ENCODE peak calls at places on chromosome 6, in six cellular contexts. One of them, this sample, is unnamed.

GRCh38 chr6:1313755-1314503 is 2.0 kb downstream of the FOXQ1 start:
- DNase-seq in left ventricle myocardium inferior: no peak
- DNase-seq in head of caudate nucleus: no peak
- DNase-seq in stimulated activated CD4-positive, alpha-beta T cell treated with anti-CD3 and anti-CD28 coated beads, Interleukin-4, amount 100 ng/mL, for 1 hour: no peak
- DNase-seq in right cardiac atrium: no peak
- DNase-seq in activated gamma-delta T cell treated with Interleukin-2 at 50 U/mL for 16 hours: no peak
- DNase-seq in this sample: peak

GRCh38 chr6:55866110-55866509 is 9.3 kb downstream of the BMP5 start:
- DNase-seq in left ventricle myocardium inferior: no peak
- DNase-seq in head of caudate nucleus: no peak
- DNase-seq in stimulated activated CD4-positive, alpha-beta T cell treated with anti-CD3 and anti-CD28 coated beads, Interleukin-4, amount 100 ng/mL, for 1 hour: no peak
- DNase-seq in right cardiac atrium: no peak
- DNase-seq in activated gamma-delta T cell treated with Interleukin-2 at 50 U/mL for 16 hours: no peak
- DNase-seq in this sample: no peak

GRCh38 chr6:117397536-117398227 is 28.1 kb downstream of the ROS1 start:
- DNase-seq in left ventricle myocardium inferior: no peak
- DNase-seq in head of caudate nucleus: no peak
- DNase-seq in stimulated activated CD4-positive, alpha-beta T cell treated with anti-CD3 and anti-CD28 coated beads, Interleukin-4, amount 100 ng/mL, for 1 hour: no peak
- DNase-seq in right cardiac atrium: no peak
- DNase-seq in activated gamma-delta T cell treated with Interleukin-2 at 50 U/mL for 16 hours: no peak
- DNase-seq in this sample: no peak

GRCh38 chr6:157644043-157644810 is 178.8 kb upstream of the SNX9 start:
- DNase-seq in left ventricle myocardium inferior: no peak
- DNase-seq in head of caudate nucleus: peak
- DNase-seq in stimulated activated CD4-positive, alpha-beta T cell treated with anti-CD3 and anti-CD28 coated beads, Interleukin-4, amount 100 ng/mL, for 1 hour: peak
- DNase-seq in right cardiac atrium: peak
- DNase-seq in activated gamma-delta T cell treated with Interleukin-2 at 50 U/mL for 16 hours: no peak
- DNase-seq in this sample: no peak

GRCh38 chr6:148508401-148509151 is 165.9 kb downstream of the SASH1 start:
- DNase-seq in left ventricle myocardium inferior: no peak
- DNase-seq in head of caudate nucleus: no peak
- DNase-seq in stimulated activated CD4-positive, alpha-beta T cell treated with anti-CD3 and anti-CD28 coated beads, Interleukin-4, amount 100 ng/mL, for 1 hour: no peak
- DNase-seq in right cardiac atrium: no peak
- DNase-seq in activated gamma-delta T cell treated with Interleukin-2 at 50 U/mL for 16 hours: no peak
- DNase-seq in this sample: no peak

GRCh38 chr6:1621328-1621701 is 11.6 kb downstream of the FOXC1 start:
- DNase-seq in left ventricle myocardium inferior: no peak
- DNase-seq in head of caudate nucleus: no peak
- DNase-seq in stimulated activated CD4-positive, alpha-beta T cell treated with anti-CD3 and anti-CD28 coated beads, Interleukin-4, amount 100 ng/mL, for 1 hour: no peak
- DNase-seq in right cardiac atrium: no peak
- DNase-seq in activated gamma-delta T cell treated with Interleukin-2 at 50 U/mL for 16 hours: no peak
- DNase-seq in this sample: peak

GRCh38 chr6:49406241-49406970 is 56.6 kb downstream of the MMUT start:
- DNase-seq in left ventricle myocardium inferior: no peak
- DNase-seq in head of caudate nucleus: no peak
- DNase-seq in stimulated activated CD4-positive, alpha-beta T cell treated with anti-CD3 and anti-CD28 coated beads, Interleukin-4, amount 100 ng/mL, for 1 hour: no peak
- DNase-seq in right cardiac atrium: no peak
- DNase-seq in activated gamma-delta T cell treated with Interleukin-2 at 50 U/mL for 16 hours: no peak
- DNase-seq in this sample: no peak

GRCh38 chr6:111950661-111951426 is 77.6 kb upstream of the FYN start:
- DNase-seq in left ventricle myocardium inferior: peak
- DNase-seq in head of caudate nucleus: no peak
- DNase-seq in stimulated activated CD4-positive, alpha-beta T cell treated with anti-CD3 and anti-CD28 coated beads, Interleukin-4, amount 100 ng/mL, for 1 hour: no peak
- DNase-seq in right cardiac atrium: peak
- DNase-seq in activated gamma-delta T cell treated with Interleukin-2 at 50 U/mL for 16 hours: no peak
- DNase-seq in this sample: no peak

GRCh38 chr6:2476376-2476775 is 231.0 kb upstream of the GMDS start:
- DNase-seq in left ventricle myocardium inferior: no peak
- DNase-seq in head of caudate nucleus: no peak
- DNase-seq in stimulated activated CD4-positive, alpha-beta T cell treated with anti-CD3 and anti-CD28 coated beads, Interleukin-4, amount 100 ng/mL, for 1 hour: no peak
- DNase-seq in right cardiac atrium: no peak
- DNase-seq in activated gamma-delta T cell treated with Interleukin-2 at 50 U/mL for 16 hours: no peak
- DNase-seq in this sample: no peak

GRCh38 chr6:139161817-139162284 is 27.0 kb downstream of the HECA start:
- DNase-seq in left ventricle myocardium inferior: no peak
- DNase-seq in head of caudate nucleus: no peak
- DNase-seq in stimulated activated CD4-positive, alpha-beta T cell treated with anti-CD3 and anti-CD28 coated beads, Interleukin-4, amount 100 ng/mL, for 1 hour: peak
- DNase-seq in right cardiac atrium: no peak
- DNase-seq in activated gamma-delta T cell treated with Interleukin-2 at 50 U/mL for 16 hours: peak
- DNase-seq in this sample: peak

GRCh38 chr6:39530201-39530759 is 194.9 kb downstream of the KIF6 start:
- DNase-seq in left ventricle myocardium inferior: no peak
- DNase-seq in head of caudate nucleus: no peak
- DNase-seq in stimulated activated CD4-positive, alpha-beta T cell treated with anti-CD3 and anti-CD28 coated beads, Interleukin-4, amount 100 ng/mL, for 1 hour: no peak
- DNase-seq in right cardiac atrium: no peak
- DNase-seq in activated gamma-delta T cell treated with Interleukin-2 at 50 U/mL for 16 hours: no peak
- DNase-seq in this sample: no peak

GRCh38 chr6:96330884-96331283 is 190.7 kb upstream of the UFL1 start:
- DNase-seq in left ventricle myocardium inferior: no peak
- DNase-seq in head of caudate nucleus: no peak
- DNase-seq in stimulated activated CD4-positive, alpha-beta T cell treated with anti-CD3 and anti-CD28 coated beads, Interleukin-4, amount 100 ng/mL, for 1 hour: no peak
- DNase-seq in right cardiac atrium: no peak
- DNase-seq in activated gamma-delta T cell treated with Interleukin-2 at 50 U/mL for 16 hours: no peak
- DNase-seq in this sample: no peak

GRCh38 chr6:100381111-100381510 is 83.6 kb downstream of the SIM1 start:
- DNase-seq in left ventricle myocardium inferior: no peak
- DNase-seq in head of caudate nucleus: no peak
- DNase-seq in stimulated activated CD4-positive, alpha-beta T cell treated with anti-CD3 and anti-CD28 coated beads, Interleukin-4, amount 100 ng/mL, for 1 hour: no peak
- DNase-seq in right cardiac atrium: no peak
- DNase-seq in activated gamma-delta T cell treated with Interleukin-2 at 50 U/mL for 16 hours: no peak
- DNase-seq in this sample: no peak

GRCh38 chr6:123074616-123075015 is 78.6 kb downstream of the CLVS2 start:
- DNase-seq in left ventricle myocardium inferior: no peak
- DNase-seq in head of caudate nucleus: no peak
- DNase-seq in stimulated activated CD4-positive, alpha-beta T cell treated with anti-CD3 and anti-CD28 coated beads, Interleukin-4, amount 100 ng/mL, for 1 hour: no peak
- DNase-seq in right cardiac atrium: no peak
- DNase-seq in activated gamma-delta T cell treated with Interleukin-2 at 50 U/mL for 16 hours: no peak
- DNase-seq in this sample: no peak

GRCh38 chr6:137365648-137366047 is 128.5 kb downstream of the OLIG3 start:
- DNase-seq in left ventricle myocardium inferior: no peak
- DNase-seq in head of caudate nucleus: no peak
- DNase-seq in stimulated activated CD4-positive, alpha-beta T cell treated with anti-CD3 and anti-CD28 coated beads, Interleukin-4, amount 100 ng/mL, for 1 hour: no peak
- DNase-seq in right cardiac atrium: no peak
- DNase-seq in activated gamma-delta T cell treated with Interleukin-2 at 50 U/mL for 16 hours: no peak
- DNase-seq in this sample: no peak

GRCh38 chr6:24140572-24140971 is 14.6 kb downstream of the NRSN1 start:
- DNase-seq in left ventricle myocardium inferior: peak
- DNase-seq in head of caudate nucleus: peak
- DNase-seq in stimulated activated CD4-positive, alpha-beta T cell treated with anti-CD3 and anti-CD28 coated beads, Interleukin-4, amount 100 ng/mL, for 1 hour: no peak
- DNase-seq in right cardiac atrium: peak
- DNase-seq in activated gamma-delta T cell treated with Interleukin-2 at 50 U/mL for 16 hours: no peak
- DNase-seq in this sample: no peak

GRCh38 chr6:144156991-144157390 is 6.7 kb downstream of the STX11 start:
- DNase-seq in left ventricle myocardium inferior: no peak
- DNase-seq in head of caudate nucleus: no peak
- DNase-seq in stimulated activated CD4-positive, alpha-beta T cell treated with anti-CD3 and anti-CD28 coated beads, Interleukin-4, amount 100 ng/mL, for 1 hour: no peak
- DNase-seq in right cardiac atrium: no peak
- DNase-seq in activated gamma-delta T cell treated with Interleukin-2 at 50 U/mL for 16 hours: no peak
- DNase-seq in this sample: no peak

GRCh38 chr6:6705061-6705425 is 116.5 kb downstream of the LY86 start:
- DNase-seq in left ventricle myocardium inferior: no peak
- DNase-seq in head of caudate nucleus: no peak
- DNase-seq in stimulated activated CD4-positive, alpha-beta T cell treated with anti-CD3 and anti-CD28 coated beads, Interleukin-4, amount 100 ng/mL, for 1 hour: no peak
- DNase-seq in right cardiac atrium: no peak
- DNase-seq in activated gamma-delta T cell treated with Interleukin-2 at 50 U/mL for 16 hours: no peak
- DNase-seq in this sample: no peak

This sample was measured in Peyer's patch.